ENCODE peak calls at places on chromosomes 7 and 10, in eight cellular contexts. Y is ureter; V is stimulated activated CD8-positive, alpha-beta memory T cell treated with anti-CD3 and anti-CD28 coated beads, Interleukin-15, amount 100 ng/mL, for 24 hours; I is renal cortical epithelial cell; J is IMR-90; G is COR-L47; D is NCI-H2081; M is NCI-H187 treated with DMSO at 0.1 percent for 48 hours. X is an unnamed sample.

GRCh38 chr10:56823849-56824248 is 462.8 kb upstream of the ZWINT start:
- DNase-seq in M (no peak), V (no peak), J (no peak), G (peak), I (peak), Y (no peak), D (no peak), X (no peak)

GRCh38 chr7:2010551-2011265 is 222.0 kb downstream of the MAD1L1 start:
- DNase-seq in J (no peak), Y (no peak), D (no peak), M (no peak), G (no peak), V (no peak), I (no peak), X (no peak)

GRCh38 chr10:119931873-119932272 is 39.3 kb downstream of the SEC23IP start:
- DNase-seq in G (no peak), I (no peak), J (no peak), M (no peak), V (no peak), D (no peak), Y (no peak), X (no peak)

GRCh38 chr7:41097501-41097900 is 605.4 kb downstream of the INHBA start:
- DNase-seq in G (no peak), M (no peak), D (no peak), J (peak), Y (no peak), V (no peak), I (no peak), X (no peak)

GRCh38 chr7:29483219-29484104 is 80.2 kb upstream of the PRR15 start:
- DNase-seq in J (no peak), I (no peak), V (no peak), M (no peak), Y (no peak), G (no peak), D (peak), X (no peak)

GRCh38 chr10:91681361-91682276 is 48.7 kb upstream of the PPP1R3C start:
- DNase-seq in J (no peak), M (no peak), V (no peak), G (peak), D (peak), I (peak), Y (no peak), X (no peak)

GRCh38 chr10:79090134-79090803 is 21.5 kb downstream of the ZMIZ1 start:
- DNase-seq in V (no peak), M (no peak), Y (no peak), I (no peak), D (no peak), J (peak), G (no peak), X (no peak)

GRCh38 chr10:73263948-73264347 is 11.5 kb upstream of the MRPS16 start:
- DNase-seq in V (no peak), J (peak), G (no peak), Y (no peak), D (no peak), I (peak), M (no peak), X (no peak)

GRCh38 chr10:49484501-49485230 is 54.3 kb downstream of the ERCC6 start:
- DNase-seq in D (no peak), M (no peak), I (no peak), G (no peak), V (no peak), Y (no peak), J (peak), X (no peak)

GRCh38 chr10:2888403-2889004 is 178.8 kb upstream of the PFKP start:
- DNase-seq in J (no peak), M (no peak), Y (no peak), I (no peak), D (no peak), V (no peak), G (no peak), X (no peak)

GRCh38 chr7:27611043-27611442 is 51.6 kb downstream of the HIBADH start:
- DNase-seq in Y (no peak), M (peak), G (no peak), D (no peak), V (no peak), I (peak), J (peak), X (no peak)

GRCh38 chr10:99558708-99559107 is 26.0 kb downstream of the NKX2-3 start:
- DNase-seq in M (no peak), G (no peak), V (no peak), Y (no peak), D (no peak), J (no peak), I (no peak), X (no peak)

GRCh38 chr7:112266595-112267270 is 60.2 kb downstream of the ZNF277 start:
- DNase-seq in Y (no peak), J (peak), D (no peak), G (no peak), I (no peak), V (no peak), M (no peak), X (no peak)

GRCh38 chr10:69914373-69915268 is 112.9 kb downstream of the COL13A1 start:
- DNase-seq in J (peak), I (peak), D (peak), V (peak), Y (peak), G (no peak), M (no peak), X (peak)

GRCh38 chr7:116999316-116999715 is 46.0 kb downstream of the ST7 start:
- DNase-seq in Y (no peak), V (no peak), D (no peak), J (peak), I (no peak), M (no peak), G (no peak), X (no peak)

GRCh38 chr7:50552921-50553320 is 12.3 kb downstream of the DDC start:
- DNase-seq in G (no peak), D (no peak), Y (no peak), I (peak), J (peak), M (no peak), V (no peak), X (peak)

GRCh38 chr7:16980539-16980938 is 98.8 kb upstream of the AGR3 start:
- DNase-seq in D (no peak), V (no peak), I (no peak), J (no peak), Y (no peak), M (no peak), G (no peak), X (no peak)

GRCh38 chr7:92621026-92621540 is 30.9 kb upstream of the FAM133B start:
- DNase-seq in D (peak), J (peak), V (no peak), G (peak), Y (peak), I (peak), M (no peak), X (peak)

GRCh38 chr7:39085590-39086049 is 107.9 kb downstream of the POU6F2 start:
- DNase-seq in I (peak), M (peak), Y (no peak), D (peak), G (peak), J (no peak), V (no peak), X (no peak)

GRCh38 chr10:101285093-101285463 is 55.8 kb upstream of the LBX1 start:
- DNase-seq in D (no peak), M (no peak), V (no peak), Y (no peak), I (no peak), J (no peak), G (no peak), X (no peak)

GRCh38 chr10:48289652-48290238 is 15.2 kb upstream of the FRMPD2 start:
- DNase-seq in I (peak), J (peak), M (no peak), D (peak), G (peak), V (no peak), Y (no peak), X (peak)

GRCh38 chr7:151815419-151815818 is 61.5 kb downstream of the PRKAG2 start:
- DNase-seq in M (no peak), Y (no peak), V (no peak), I (no peak), G (no peak), J (no peak), D (no peak), X (no peak)

GRCh38 chr10:122515022-122515424 is 45.5 kb upstream of the DMBT1 start:
- DNase-seq in V (no peak), I (no peak), D (no peak), G (no peak), Y (no peak), J (no peak), M (no peak), X (peak)

GRCh38 chr10:92103376-92104084 is 180.0 kb downstream of the BTAF1 start:
- DNase-seq in M (no peak), I (no peak), G (no peak), V (no peak), Y (no peak), J (peak), D (no peak), X (no peak)

GRCh38 chr7:143042159-143042820 is 9.9 kb upstream of the OR6V1 start:
- DNase-seq in G (no peak), J (no peak), D (no peak), I (no peak), Y (no peak), V (no peak), M (no peak), X (no peak)

X was measured in mucosa of gallbladder.